ENCODE peak calls at places on chromosome 14, in ten cellular contexts. A is prostate gland, S is stomach, R is HepG2, J is tibial nerve, D is adrenal gland, U is IMR-90, H is suprapubic skin, K is spleen, P is HCT116. F is an unnamed sample. For H3K4me1, the result is how much of the 10 kb centered on the place peaks cover.

GRCh38 chr14:35964736-35965135 is 138.6 kb downstream of the BRMS1L start:
- DNase-seq in A (no peak), S (no peak), R (no peak), J (no peak), D (no peak), U (no peak), H (no peak), K (no peak), P (no peak), F (no peak)

GRCh38 chr14:101101456-101102056 is 198.0 kb upstream of the RTL1 start:
- DNase-seq in A (no peak), S (no peak), R (no peak), J (no peak), D (no peak), U (no peak), H (peak), K (no peak), P (no peak), F (no peak)

GRCh38 chr14:70425349-70425748 is 8.5 kb upstream of the SYNJ2BP start:
- DNase-seq in A (no peak), S (peak), R (no peak), J (no peak), D (peak), U (no peak), H (no peak), K (no peak), P (no peak), F (no peak)

GRCh38 chr14:76918176-76918750 is 92.1 kb downstream of the LRRC74A start:
- DNase-seq in A (peak), S (peak), R (no peak), J (peak), D (peak), U (peak), H (peak), K (peak), P (no peak), F (peak)

GRCh38 chr14:92173668-92174067 is 51.9 kb downstream of the CPSF2 start:
- DNase-seq in A (no peak), S (no peak), R (no peak), J (no peak), D (no peak), U (peak), H (no peak), K (no peak), P (no peak), F (no peak)

GRCh38 chr14:23481362-23481970 is 12.0 kb downstream of the NGDN start:
- DNase-seq in A (no peak), S (no peak), R (no peak), J (no peak), D (no peak), U (peak), H (no peak), K (no peak), P (no peak), F (no peak)

GRCh38 chr14:71121711-71122110 is 214.5 kb downstream of the PCNX1 start:
- DNase-seq in A (no peak), S (no peak), R (no peak), J (no peak), D (no peak), U (no peak), H (no peak), K (no peak), P (no peak), F (no peak)

GRCh38 chr14:100371773-100372172 is 48.6 kb downstream of the SLC25A47 start:
- DNase-seq in A (no peak), S (no peak), R (no peak), J (no peak), D (no peak), U (no peak), H (no peak), K (no peak), P (no peak), F (no peak)

GRCh38 chr14:96747006-96747405 is 50.2 kb upstream of the VRK1 start:
- DNase-seq in A (no peak), S (no peak), R (no peak), J (no peak), D (no peak), U (no peak), H (no peak), K (no peak), P (no peak), F (no peak)

GRCh38 chr14:95290769-95291440 is 28.8 kb downstream of the CLMN start:
- DNase-seq in A (peak), S (peak), R (no peak), J (no peak), D (no peak), U (no peak), H (peak), K (no peak), P (no peak), F (peak)

GRCh38 chr14:65184032-65184764 is 81.9 kb upstream of the MAX start:
- DNase-seq in A (no peak), S (no peak), R (no peak), J (no peak), D (no peak), U (peak), H (no peak), K (no peak), P (no peak), F (no peak)

GRCh38 chr14:102495482-102496330 is 13.9 kb downstream of the ANKRD9 start:
- DNase-seq in A (no peak), S (no peak), R (no peak), J (no peak), D (no peak), U (no peak), H (no peak), K (no peak), P (no peak), F (peak)

GRCh38 chr14:70585221-70585620 is 15.2 kb downstream of the MED6 start:
- DNase-seq in A (no peak), S (no peak), R (no peak), J (no peak), D (no peak), U (peak), H (no peak), K (no peak), P (no peak), F (no peak)

GRCh38 chr14:36522347-36522971 is 2.4 kb upstream of the NKX2-1 start:
- DNase-seq in A (no peak), S (no peak), R (no peak), J (no peak), D (no peak), U (no peak), H (no peak), K (no peak), P (no peak), F (no peak)

DNA sequence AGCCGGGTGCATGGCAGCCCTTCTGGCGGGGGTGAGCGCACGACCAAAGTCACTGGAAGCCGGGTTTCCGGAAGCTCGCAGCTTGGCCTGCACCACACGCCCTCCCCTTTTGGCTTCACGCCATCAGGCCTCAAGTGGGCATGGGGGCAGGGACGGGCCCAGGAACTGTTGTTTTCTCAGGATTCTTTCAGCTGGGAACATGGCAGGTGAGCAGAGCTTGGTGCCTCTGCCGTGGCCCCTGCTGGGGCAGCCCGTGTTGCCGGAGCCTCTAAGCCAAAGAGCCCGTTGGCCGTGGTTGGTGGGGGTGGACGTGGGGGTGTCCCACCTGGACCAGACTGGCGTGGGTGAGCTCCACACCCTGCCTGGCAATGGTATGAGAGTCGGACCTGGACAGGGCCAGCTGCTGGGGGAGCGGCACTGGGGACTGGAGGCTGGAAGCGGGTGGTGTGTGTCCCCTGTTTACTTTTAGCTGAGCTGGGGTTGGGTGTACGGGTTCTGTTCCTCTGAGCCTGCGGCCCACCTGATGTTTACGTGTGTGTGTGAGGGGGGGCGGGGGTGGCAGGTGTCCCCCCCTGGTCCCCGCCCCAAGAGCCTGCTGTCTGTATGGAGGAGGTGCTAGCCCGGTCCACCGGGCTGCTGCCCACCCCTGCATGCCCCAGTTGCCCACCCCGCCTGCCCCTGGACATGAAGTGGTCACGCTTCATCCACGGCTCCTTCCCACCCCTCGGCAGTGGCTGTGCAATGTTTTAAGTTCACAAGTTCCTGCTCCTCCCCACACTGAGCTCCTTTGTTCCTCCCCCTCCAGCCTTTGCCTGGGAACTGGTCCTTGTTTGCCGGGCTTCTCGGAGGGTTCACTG is 28.7 kb upstream of the PLD4 start:
- DNase-seq in A (peak), S (peak), R (no peak), J (no peak), D (peak), U (no peak), H (peak), K (peak), P (no peak), F (peak)
- TF ChIP-seq POLR2A in A (no peak), S (no peak), R (no peak), J (no peak), D (no peak), U (no peak), H (no peak), K (no peak), P (no peak), F (no peak)

GRCh38 chr14:75168586-75169335 is 7.7 kb downstream of the TMED10 start:
- DNase-seq in A (no peak), S (no peak), R (no peak), J (no peak), D (no peak), U (peak), H (no peak), K (no peak), P (no peak), F (no peak)
- H3K4me1 ChIP-seq in A (under half), S (under half), R (half or more), J (half or more), D (under half), U (under half), H (half or more), K (half or more), P (under half), F (half or more)

GRCh38 chr14:59460378-59460777 is 4.8 kb downstream of the GPR135 start:
- DNase-seq in A (no peak), S (no peak), R (no peak), J (no peak), D (no peak), U (no peak), H (no peak), K (no peak), P (no peak), F (no peak)

GRCh38 chr14:59463773-59464650 is 1.2 kb downstream of the GPR135 start:
- DNase-seq in A (no peak), S (no peak), R (no peak), J (no peak), D (no peak), U (no peak), H (no peak), K (peak), P (no peak), F (no peak)

GRCh38 chr14:59461891-59462290 is 3.3 kb downstream of the GPR135 start:
- DNase-seq in A (no peak), S (no peak), R (no peak), J (no peak), D (no peak), U (no peak), H (no peak), K (no peak), P (no peak), F (no peak)

GRCh38 chr14:59464651-59465569 is at the start of gene GPR135:
- DNase-seq in A (peak), S (peak), R (peak), J (peak), D (peak), U (peak), H (peak), K (peak), P (no peak), F (peak)

GRCh38 chr14:59465570-59466150 is 480 bp upstream of the GPR135 start:
- DNase-seq in A (no peak), S (no peak), R (no peak), J (no peak), D (no peak), U (no peak), H (no peak), K (no peak), P (no peak), F (no peak)
- H3K27ac ChIP-seq in A (peak), S (peak), R (peak), J (peak), D (no peak), U (no peak), H (no peak), K (no peak), P (no peak), F (peak)

GRCh38 chr14:54702014-54702491 is 135.1 kb downstream of the SAMD4A start:
- DNase-seq in A (no peak), S (no peak), R (peak), J (no peak), D (no peak), U (no peak), H (no peak), K (no peak), P (no peak), F (no peak)
- TF ChIP-seq POLR2A in A (no peak), S (no peak), R (no peak), J (no peak), D (no peak), U (no peak), H (no peak), K (no peak), P (no peak), F (no peak)

GRCh38 chr14:89444044-89444443 is 27.0 kb upstream of the FOXN3 start:
- DNase-seq in A (no peak), S (no peak), R (no peak), J (no peak), D (no peak), U (no peak), H (no peak), K (no peak), P (no peak), F (no peak)

GRCh38 chr14:89451229-89451628 is 34.2 kb upstream of the FOXN3 start:
- DNase-seq in A (no peak), S (no peak), R (no peak), J (no peak), D (no peak), U (no peak), H (no peak), K (no peak), P (no peak), F (no peak)

GRCh38 chr14:89444536-89445125 is 27.6 kb upstream of the FOXN3 start:
- DNase-seq in A (no peak), S (no peak), R (no peak), J (no peak), D (no peak), U (peak), H (no peak), K (no peak), P (no peak), F (no peak)

GRCh38 chr14:89445252-89445973 is 28.4 kb upstream of the FOXN3 start:
- DNase-seq in A (no peak), S (no peak), R (no peak), J (no peak), D (no peak), U (peak), H (no peak), K (no peak), P (no peak), F (no peak)

DNA sequence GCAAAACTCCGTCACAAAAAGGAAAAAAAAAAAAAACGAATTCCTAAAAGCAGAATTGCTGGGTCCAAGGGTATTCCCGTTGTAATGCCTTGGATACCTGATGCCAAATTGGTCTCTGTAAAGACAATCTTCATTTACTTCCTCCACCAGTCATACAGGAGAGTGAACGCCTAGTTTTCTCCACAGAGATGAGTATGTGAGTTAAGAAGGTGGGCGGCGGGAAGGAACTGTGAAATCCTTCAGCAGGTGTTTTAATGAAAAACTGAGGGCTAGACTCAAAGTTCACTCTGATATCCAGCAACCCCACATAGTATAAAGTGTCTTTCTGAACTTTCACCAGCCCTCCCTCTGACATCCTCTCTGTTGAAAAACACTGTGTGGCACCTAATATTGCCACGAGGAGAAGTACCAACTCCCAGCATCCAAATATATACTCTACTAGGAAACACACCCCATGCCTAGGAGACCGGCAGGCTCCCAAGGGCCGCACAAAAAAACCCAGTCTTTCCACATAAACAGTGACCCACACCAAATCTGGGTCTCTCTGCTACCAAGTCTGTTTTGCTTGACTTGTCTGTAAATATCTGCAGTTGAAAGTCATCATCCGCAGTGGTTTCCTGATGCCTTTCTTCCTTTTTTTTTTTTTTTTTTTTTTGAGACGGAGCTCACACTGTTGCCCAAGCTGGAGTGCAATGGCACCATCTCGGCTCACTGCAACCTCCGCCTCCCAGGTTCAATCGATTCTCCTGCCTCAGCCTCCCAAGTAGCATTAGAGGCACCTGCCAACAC is 30.3 kb upstream of the FOXN3 start:
- DNase-seq in A (no peak), S (no peak), R (no peak), J (no peak), D (no peak), U (no peak), H (no peak), K (peak), P (no peak), F (no peak)
- H3K4me1 ChIP-seq in A (under half), S (under half), R (under half), J (under half), D (under half), U (under half), H (under half), K (under half), P (under half), F (under half)

GRCh38 chr14:51337520-51337919 is 97.5 kb downstream of the TMX1 start:
- DNase-seq in A (peak), S (no peak), R (no peak), J (no peak), D (no peak), U (no peak), H (no peak), K (no peak), P (no peak), F (no peak)
- H3K27ac ChIP-seq in A (no peak), S (no peak), R (no peak), J (no peak), D (no peak), U (no peak), H (no peak), K (no peak), P (no peak), F (no peak)

DNA sequence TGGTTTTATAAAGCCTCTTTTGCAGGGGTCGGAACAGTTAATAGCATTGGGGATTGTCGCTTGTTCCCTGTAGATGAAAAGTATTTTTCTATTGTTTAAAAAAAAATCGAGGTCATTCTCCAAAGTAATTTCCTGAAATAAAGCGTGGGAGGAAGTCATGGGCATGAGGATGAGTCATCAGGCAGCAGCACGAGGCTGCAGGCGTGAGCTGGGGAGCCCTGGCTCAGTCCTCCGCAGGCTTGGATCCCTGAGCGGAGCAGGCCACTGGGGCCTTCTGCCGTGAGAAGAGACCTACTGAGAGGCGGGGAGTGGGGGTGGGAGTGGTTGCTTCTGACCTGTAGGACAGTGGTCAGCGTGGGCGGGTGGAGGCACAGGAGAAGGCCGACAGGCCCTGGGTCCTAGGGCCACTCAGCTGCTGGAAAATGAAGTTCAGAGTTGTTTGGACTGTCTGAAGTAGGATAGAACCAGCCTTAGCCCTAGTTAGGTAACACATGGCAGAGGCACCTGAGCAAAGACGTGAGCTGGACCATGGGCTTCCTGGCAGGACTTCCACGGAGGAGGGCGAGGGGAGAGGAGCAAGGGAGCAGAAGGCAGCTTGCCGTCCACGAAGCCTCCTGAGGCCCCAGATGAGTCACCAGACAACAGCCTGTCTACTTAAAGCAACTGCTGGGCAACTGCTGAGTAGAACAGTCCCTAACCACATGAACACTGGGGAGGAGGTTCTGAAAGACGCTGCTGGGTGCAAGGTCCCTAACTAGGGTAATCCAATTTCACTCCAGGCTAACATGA is 21.1 kb upstream of the LGALS3 start:
- DNase-seq in A (peak), S (peak), R (peak), J (peak), D (peak), U (peak), H (peak), K (peak), P (peak), F (peak)
- TF ChIP-seq POLR2A in A (no peak), S (no peak), R (peak), J (peak), D (peak), U (peak), H (no peak), K (no peak), P (no peak), F (no peak)

GRCh38 chr14:99271288-99271941 is 582 bp downstream of the BCL11B start:
- DNase-seq in A (no peak), S (no peak), R (no peak), J (no peak), D (no peak), U (no peak), H (no peak), K (no peak), P (no peak), F (no peak)
- H3K4me1 ChIP-seq in A (under half), S (under half), R (under half), J (half or more), D (under half), U (under half), H (half or more), K (half or more), P (under half), F (under half)

DNA sequence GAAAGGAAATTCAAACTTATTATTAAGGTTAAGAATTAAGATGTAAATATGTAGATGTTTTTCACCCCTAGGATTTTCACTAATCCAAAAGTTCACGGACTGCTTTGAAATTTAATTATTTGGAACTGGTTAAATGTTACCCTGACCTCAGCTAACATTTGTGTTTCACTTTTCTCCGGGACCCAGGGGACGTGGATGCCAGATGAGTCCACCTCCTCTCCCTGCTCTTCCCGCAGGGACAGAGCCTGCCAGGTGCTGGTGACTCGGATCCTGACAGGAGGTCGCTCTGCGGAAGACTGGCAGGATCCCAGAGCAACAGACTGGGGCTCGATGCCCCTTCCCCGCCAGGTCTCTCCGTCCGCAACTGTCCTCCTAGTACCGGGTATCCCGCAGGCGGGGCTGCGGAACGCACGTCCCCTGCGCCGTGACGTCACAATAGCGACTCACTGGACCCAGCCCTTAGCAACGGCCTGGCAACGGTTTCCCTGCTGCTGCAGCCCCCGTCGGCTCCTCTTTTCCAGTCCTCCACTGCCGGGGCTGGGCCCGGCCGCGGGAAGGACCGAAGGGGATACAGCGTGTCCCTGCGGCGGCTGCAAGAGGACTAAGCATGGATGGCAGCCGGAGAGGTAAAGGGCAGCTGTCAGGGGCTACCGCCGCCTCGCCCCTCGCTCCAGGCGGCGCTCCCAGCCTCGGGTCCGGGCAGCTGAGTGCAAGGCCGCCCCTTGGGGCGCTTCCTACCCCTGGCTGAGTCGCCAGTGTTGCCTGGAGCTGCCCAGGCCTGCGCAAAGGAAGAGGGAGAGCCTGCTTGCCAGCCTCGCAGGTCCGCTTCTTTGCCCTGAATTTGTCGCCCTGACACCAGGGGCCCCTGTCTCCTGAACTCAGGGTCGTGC is at the start of gene SPATA7:
- DNase-seq in A (peak), S (peak), R (peak), J (peak), D (peak), U (peak), H (peak), K (peak), P (peak), F (peak)
- H3K27ac ChIP-seq in A (peak), S (peak), R (peak), J (peak), D (peak), U (peak), H (peak), K (peak), P (peak), F (no peak)

F was measured in heart left ventricle.